ENCODE peak calls at places on chromosomes 4 and X, in seven cellular contexts. O, Z, L, N, F, M and D are unnamed samples.

GRCh38 chr4:88610771-88611170 is 18.5 kb downstream of the HERC3 start:
- DNase-seq in O (no peak), Z (peak; percentile 47), L (no peak), N (no peak), F (no peak), M (no peak), D (no peak)

GRCh38 chr4:141132689-141133145 is 552 bp downstream of the RNF150 start:
- DNase-seq in O (no peak), Z (peak; percentile 26), L (no peak), N (no peak), F (peak; percentile 67), M (peak; percentile 22), D (peak; percentile 84)

GRCh38 chrX:49199906-49200771 is at the start of gene SYP:
- DNase-seq in O (peak; percentile 88), Z (peak; percentile 91), L (peak; percentile 74), N (peak; percentile 86), F (peak; percentile 93), M (peak; percentile 87), D (peak; percentile 96)

GRCh38 chr4:8580321-8581093 is at the start of gene GPR78:
- DNase-seq in O (no peak), Z (peak; percentile 65), L (peak; percentile 29), N (no peak), F (peak; percentile 90), M (peak; percentile 43), D (peak; percentile 98)

GRCh38 chr4:3675251-3676115 is 90.7 kb upstream of the ADRA2C start:
- DNase-seq in O (no peak), Z (no peak), L (no peak), N (no peak), F (no peak), M (no peak), D (peak; percentile 70)

GRCh38 chr4:40200881-40201797 is 4.3 kb downstream of the RHOH start:
- DNase-seq in O (no peak), Z (no peak), L (no peak), N (no peak), F (no peak), M (no peak), D (no peak)

GRCh38 chr4:169342906-169343560 is 72.3 kb upstream of the SH3RF1 start:
- DNase-seq in O (no peak), Z (no peak), L (peak; percentile 43), N (no peak), F (no peak), M (no peak), D (no peak)

GRCh38 chrX:122586831-122587230 is 597.2 kb upstream of the GRIA3 start:
- DNase-seq in O (no peak), Z (no peak), L (no peak), N (no peak), F (no peak), M (no peak), D (no peak)

GRCh38 chr4:87037921-87038320 is 103.1 kb downstream of the AFF1 start:
- DNase-seq in O (no peak), Z (no peak), L (no peak), N (no peak), F (no peak), M (no peak), D (no peak)

GRCh38 chr4:119632216-119632615 is 3.6 kb upstream of the PDE5A start:
- DNase-seq in O (no peak), Z (no peak), L (peak; percentile 25), N (no peak), F (no peak), M (no peak), D (no peak)

GRCh38 chr4:53653484-53654053 is 62.3 kb upstream of the LNX1 start:
- DNase-seq in O (no peak), Z (peak; percentile 41), L (peak; percentile 12), N (no peak), F (peak; percentile 52), M (peak; percentile 59), D (no peak)

GRCh38 chrX:22314692-22315091 is 42.0 kb downstream of the CBLL2 start:
- DNase-seq in O (no peak), Z (no peak), L (peak; percentile 4), N (no peak), F (no peak), M (no peak), D (peak; percentile 64)

DNA sequence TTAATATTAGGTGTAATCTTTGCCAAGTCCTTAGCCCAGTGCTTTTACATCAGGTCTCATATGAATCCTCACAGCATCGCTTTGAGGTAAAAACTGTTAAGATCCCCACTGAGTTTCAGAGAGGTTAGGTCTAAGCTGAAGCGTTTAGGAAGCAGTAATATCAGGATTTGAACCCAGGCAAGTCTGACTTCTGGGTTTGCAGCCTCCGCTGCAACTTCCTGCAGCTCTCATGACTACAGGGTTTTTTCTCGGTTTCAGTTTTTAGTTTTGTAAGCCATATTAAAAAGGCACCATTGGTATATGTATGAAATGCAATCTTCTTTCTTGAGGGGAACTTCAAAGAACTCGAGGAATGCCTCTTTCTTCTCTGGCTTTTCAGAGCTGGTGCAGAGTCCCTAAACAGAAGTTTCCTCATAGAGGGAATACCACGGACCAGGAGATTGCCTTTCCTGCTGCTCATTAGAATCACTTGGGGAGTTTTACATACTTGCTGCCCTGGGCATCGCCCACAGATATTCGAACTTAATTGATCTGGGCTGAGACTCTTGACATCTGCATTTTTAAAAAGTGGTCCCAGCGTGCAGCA is 6.5 kb downstream of the MTM1 start:
- DNase-seq in O (no peak), Z (no peak), L (no peak), N (no peak), F (no peak), M (no peak), D (no peak)
- H3K4me3 ChIP-seq in O (no peak overlapping the region), Z (no peak overlapping the region), L (no peak overlapping the region), N (peak overlapping the region; percentile 49), F (no peak overlapping the region), M (no peak overlapping the region), D (no peak overlapping the region)

DNA sequence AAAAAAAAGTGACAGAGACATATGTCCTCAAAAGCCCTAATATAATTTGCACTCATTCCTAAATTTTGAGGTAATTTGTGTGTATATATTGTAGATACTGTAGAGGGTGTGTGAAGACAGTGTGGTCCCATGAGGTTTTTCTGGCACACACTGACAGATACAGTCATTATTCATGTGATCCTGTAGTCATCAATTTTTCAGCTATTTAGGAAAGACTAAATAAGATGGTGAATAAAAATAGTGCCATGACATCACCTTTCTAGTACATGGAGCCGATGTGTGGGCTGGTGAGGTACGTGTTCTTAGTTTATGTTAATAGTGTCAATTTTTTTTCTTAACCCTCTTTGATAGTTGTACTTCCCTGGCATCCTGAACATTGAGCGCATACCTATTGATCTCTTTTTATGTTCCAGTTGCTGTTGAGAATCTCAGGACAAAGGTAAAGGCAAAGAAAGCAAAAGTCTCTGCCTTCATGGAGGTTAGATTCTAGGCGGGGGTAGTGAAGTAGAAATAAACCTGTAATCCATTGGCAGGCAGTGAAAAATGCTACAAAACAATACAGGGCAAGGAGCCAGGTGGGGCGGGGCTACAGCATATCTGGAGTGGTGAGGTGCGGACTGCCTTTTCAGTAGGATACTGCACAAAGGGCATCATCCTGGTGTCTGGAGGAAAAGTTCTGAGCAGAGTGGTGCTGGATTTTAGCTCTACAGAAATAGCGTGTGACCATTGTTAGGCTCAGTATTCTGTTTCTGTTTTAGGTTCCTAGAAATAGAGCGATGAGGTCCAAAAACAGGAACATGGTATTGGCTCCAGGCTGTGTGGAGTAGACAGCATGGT is 93.8 kb downstream of the ARHGAP10 start:
- DNase-seq in O (no peak), Z (peak; percentile 50), L (peak; percentile 67), N (no peak), F (no peak), M (peak; percentile 75), D (no peak)
- H3K4me1 ChIP-seq in O (peaks cover 8% of the 10 kb centered on the region), Z (peaks cover 4% of the 10 kb centered on the region), L (peaks cover 78% of the 10 kb centered on the region), N (no peaks in the 10 kb centered on the region), F (peaks cover 28% of the 10 kb centered on the region), M (no peaks in the 10 kb centered on the region), D (no peaks in the 10 kb centered on the region)

DNA sequence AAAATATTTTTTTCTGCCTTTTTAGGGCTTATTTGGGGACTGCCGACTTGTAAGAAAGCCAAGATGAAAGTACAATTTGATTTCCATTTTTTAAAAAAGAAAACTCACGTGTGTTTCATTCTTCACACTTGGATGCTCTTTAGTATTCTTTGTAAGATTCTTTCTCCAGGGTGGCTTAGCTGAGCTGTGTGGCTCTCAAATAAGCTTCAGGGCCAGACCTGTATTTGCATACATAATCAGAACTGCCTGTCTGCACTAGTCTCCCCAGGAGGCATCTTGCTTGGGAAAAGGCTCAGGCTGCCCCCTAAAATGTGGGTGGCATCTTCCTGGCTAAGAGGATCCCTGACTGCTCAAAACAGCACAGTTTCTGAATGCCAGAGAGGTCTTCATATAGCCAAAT is 498.4 kb downstream of the MID1IP1 start:
- DNase-seq in O (no peak), Z (no peak), L (no peak), N (no peak), F (no peak), M (no peak), D (no peak)
- H3K4me3 ChIP-seq in O (no peak overlapping the region), Z (no peak overlapping the region), L (no peak overlapping the region), N (no peak overlapping the region), F (no peak overlapping the region), M (no peak overlapping the region), D (no peak overlapping the region)

GRCh38 chr4:112647785-112648184 is 10.8 kb downstream of the LARP7 start:
- DNase-seq in O (no peak), Z (no peak), L (no peak), N (no peak), F (no peak), M (no peak), D (no peak)

GRCh38 chr4:112648263-112649054 is 11.5 kb downstream of the LARP7 start:
- DNase-seq in O (no peak), Z (no peak), L (no peak), N (no peak), F (no peak), M (no peak), D (peak; percentile 89)

GRCh38 chr4:112650332-112650731 is 13.4 kb downstream of the LARP7 start:
- DNase-seq in O (no peak), Z (no peak), L (no peak), N (no peak), F (no peak), M (no peak), D (no peak)

GRCh38 chr4:112646632-112647537 is 9.9 kb downstream of the LARP7 start:
- DNase-seq in O (no peak), Z (no peak), L (no peak), N (no peak), F (no peak), M (no peak), D (no peak)

DNA sequence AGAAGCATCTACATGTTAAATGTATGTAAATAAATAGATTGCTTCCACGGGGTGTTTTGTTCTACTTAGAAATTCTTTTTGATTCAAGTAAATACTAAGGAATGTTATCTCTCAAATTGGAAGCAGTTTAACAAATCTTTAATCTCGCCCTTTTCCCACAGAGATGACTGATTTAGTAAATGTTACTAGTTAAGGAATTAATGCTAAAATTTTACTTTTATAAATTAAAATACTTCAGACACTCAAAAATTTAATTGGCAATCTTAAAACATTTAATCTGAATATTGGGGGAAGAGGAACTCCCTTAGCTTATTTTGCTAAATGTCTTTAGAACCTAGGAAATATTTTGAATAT is 12.1 kb downstream of the LARP7 start:
- DNase-seq in O (no peak), Z (no peak), L (no peak), N (no peak), F (no peak), M (no peak), D (no peak)
- H3K4me1 ChIP-seq in O (no peaks in the 10 kb centered on the region), Z (peaks cover 45% of the 10 kb centered on the region), L (no peaks in the 10 kb centered on the region), N (no peaks in the 10 kb centered on the region), F (no peaks in the 10 kb centered on the region), M (no peaks in the 10 kb centered on the region), D (no peaks in the 10 kb centered on the region)

GRCh38 chr4:147773261-147774184 is 41.6 kb downstream of the ARHGAP10 start:
- DNase-seq in O (no peak), Z (no peak), L (peak; percentile 60), N (no peak), F (no peak), M (no peak), D (no peak)
- H3K4me3 ChIP-seq in O (no peak overlapping the region), Z (no peak overlapping the region), L (no peak overlapping the region), N (no peak overlapping the region), F (no peak overlapping the region), M (no peak overlapping the region), D (no peak overlapping the region)

GRCh38 chr4:12124138-12124537 is 695.4 kb upstream of the HS3ST1 start:
- DNase-seq in O (no peak), Z (no peak), L (no peak), N (no peak), F (no peak), M (no peak), D (no peak)
- H3K4me1 ChIP-seq in O (no peaks in the 10 kb centered on the region), Z (no peaks in the 10 kb centered on the region), L (no peaks in the 10 kb centered on the region), N (no peaks in the 10 kb centered on the region), F (no peaks in the 10 kb centered on the region), M (no peaks in the 10 kb centered on the region), D (no peaks in the 10 kb centered on the region)